ENCODE peak calls at places on chromosome 22, in five cellular contexts. M is NCI-H460, L is IMR-90, Y is T-cell, E is Daoy. F is an unnamed sample.
A peak's percentile ranks its signal among the peaks of the same experiment; 100 is the strongest.

GRCh38 chr22:35311551-35311999 is 11.9 kb downstream of the TOM1 start:
- DNase-seq in M (no peak), L (no peak), Y (no peak), E (no peak), F (no peak)

GRCh38 chr22:48806227-48806781 is 1021.4 kb downstream of the BRD1 start:
- DNase-seq in M (no peak), L (no peak), Y (no peak), E (no peak), F (no peak)

GRCh38 chr22:48080304-48081165 is 1318.1 kb downstream of the TBC1D22A start:
- DNase-seq in M (no peak), L (no peak), Y (no peak), E (no peak), F (no peak)

GRCh38 chr22:22374163-22374562 is 129.6 kb downstream of the VPREB1 start:
- DNase-seq in M (no peak), L (no peak), Y (no peak), E (no peak), F (no peak)

GRCh38 chr22:36954251-36955014 is 41.0 kb downstream of the CSF2RB start:
- DNase-seq in M (no peak), L (no peak), Y (no peak), E (no peak), F (no peak)

GRCh38 chr22:49046546-49047305 is 780.9 kb downstream of the BRD1 start:
- DNase-seq in M (peak; percentile 23), L (no peak), Y (no peak), E (peak; percentile 83), F (no peak)

GRCh38 chr22:36351921-36352774 is 35.6 kb downstream of the MYH9 start:
- DNase-seq in M (no peak), L (no peak), Y (no peak), E (peak; percentile 66), F (no peak)

GRCh38 chr22:29956680-29957079 is 73.7 kb downstream of the MTMR3 start:
- DNase-seq in M (no peak), L (peak; percentile 12), Y (no peak), E (no peak), F (no peak)

GRCh38 chr22:32909561-32910348 is 108.2 kb downstream of the TIMP3 start:
- DNase-seq in M (no peak), L (no peak), Y (no peak), E (no peak), F (no peak)

GRCh38 chr22:41482319-41482935 is 13.5 kb downstream of the ACO2 start:
- DNase-seq in M (no peak), L (peak; percentile 71), Y (no peak), E (peak; percentile 16), F (peak; percentile 13)

GRCh38 chr22:40409613-40410113 is 39.3 kb downstream of the SGSM3 start:
- DNase-seq in M (no peak), L (no peak), Y (no peak), E (no peak), F (no peak)

GRCh38 chr22:36036167-36036624 is 7.6 kb upstream of the RBFOX2 start:
- DNase-seq in M (no peak), L (no peak), Y (no peak), E (no peak), F (no peak)

GRCh38 chr22:29306175-29306829 is at the start of gene GAS2L1:
- DNase-seq in M (peak; percentile 51), L (peak; percentile 73), Y (no peak), E (peak; percentile 85), F (peak; percentile 85)